ENCODE peak calls at places on chromosomes 6 and 20, in five cellular contexts. One of them, this sample, is unnamed.

GRCh38 chr6:150372051-150372450 is 3.2 kb downstream of the IYD start:
- DNase-seq in AG04450: no peak
- DNase-seq in brain microvascular endothelial cell: no peak
- DNase-seq in WERI-Rb-1: no peak
- DNase-seq in fibroblast of lung: no peak
- DNase-seq in this sample: no peak

GRCh38 chr6:40714576-40715500 is 127.7 kb upstream of the LRFN2 start:
- DNase-seq in AG04450: no peak
- DNase-seq in fibroblast of lung: no peak
- DNase-seq in WERI-Rb-1: no peak
- DNase-seq in brain microvascular endothelial cell: no peak
- DNase-seq in this sample: no peak

GRCh38 chr6:13485923-13486557 is 1.4 kb downstream of the GFOD1 start:
- DNase-seq in fibroblast of lung: peak; percentile 47
- DNase-seq in WERI-Rb-1: peak; percentile 69
- DNase-seq in AG04450: no peak
- DNase-seq in brain microvascular endothelial cell: no peak
- DNase-seq in this sample: no peak

GRCh38 chr6:134398453-134398852 is 80.5 kb upstream of the SGK1 start:
- DNase-seq in AG04450: no peak
- DNase-seq in fibroblast of lung: no peak
- DNase-seq in brain microvascular endothelial cell: no peak
- DNase-seq in WERI-Rb-1: no peak
- DNase-seq in this sample: no peak

GRCh38 chr6:42135722-42136121 is 6.7 kb downstream of the C6orf132 start:
- DNase-seq in fibroblast of lung: no peak
- DNase-seq in brain microvascular endothelial cell: no peak
- DNase-seq in WERI-Rb-1: no peak
- DNase-seq in AG04450: no peak
- DNase-seq in this sample: no peak

GRCh38 chr6:97074785-97075184 is 150.3 kb downstream of the KLHL32 start:
- DNase-seq in brain microvascular endothelial cell: no peak
- DNase-seq in fibroblast of lung: no peak
- DNase-seq in WERI-Rb-1: no peak
- DNase-seq in AG04450: no peak
- DNase-seq in this sample: no peak

GRCh38 chr6:43847741-43848630 is 78.0 kb downstream of the VEGFA start:
- DNase-seq in WERI-Rb-1: peak; percentile 58
- DNase-seq in AG04450: no peak
- DNase-seq in fibroblast of lung: no peak
- DNase-seq in brain microvascular endothelial cell: no peak
- DNase-seq in this sample: no peak

GRCh38 chr20:23132293-23132929 is 46.3 kb upstream of the CD93 start:
- DNase-seq in AG04450: no peak
- DNase-seq in fibroblast of lung: no peak
- DNase-seq in brain microvascular endothelial cell: no peak
- DNase-seq in WERI-Rb-1: no peak
- DNase-seq in this sample: no peak

GRCh38 chr6:56708810-56709597 is 66.3 kb upstream of the DST start:
- DNase-seq in brain microvascular endothelial cell: no peak
- DNase-seq in fibroblast of lung: peak; percentile 86
- DNase-seq in AG04450: no peak
- DNase-seq in WERI-Rb-1: no peak
- DNase-seq in this sample: peak; percentile 57

GRCh38 chr6:139373154-139373927 is 1.1 kb downstream of the CITED2 start:
- DNase-seq in fibroblast of lung: peak; percentile 57
- DNase-seq in WERI-Rb-1: peak; percentile 67
- DNase-seq in AG04450: no peak
- DNase-seq in brain microvascular endothelial cell: peak; percentile 37
- DNase-seq in this sample: no peak

GRCh38 chr20:59268827-59269226 is 31.6 kb upstream of the EDN3 start:
- DNase-seq in WERI-Rb-1: no peak
- DNase-seq in fibroblast of lung: no peak
- DNase-seq in AG04450: no peak
- DNase-seq in brain microvascular endothelial cell: no peak
- DNase-seq in this sample: no peak

GRCh38 chr20:17648782-17649730 is 33.0 kb downstream of the RRBP1 start:
- DNase-seq in AG04450: no peak
- DNase-seq in WERI-Rb-1: peak; percentile 65
- DNase-seq in brain microvascular endothelial cell: no peak
- DNase-seq in fibroblast of lung: no peak
- DNase-seq in this sample: no peak

GRCh38 chr6:143125896-143126573 is 65.3 kb downstream of the AIG1 start:
- DNase-seq in fibroblast of lung: no peak
- DNase-seq in brain microvascular endothelial cell: peak; percentile 68
- DNase-seq in WERI-Rb-1: no peak
- DNase-seq in AG04450: no peak
- DNase-seq in this sample: peak; percentile 75

GRCh38 chr20:37406010-37406998 is 60.4 kb downstream of the SRC start:
- DNase-seq in brain microvascular endothelial cell: no peak
- DNase-seq in fibroblast of lung: no peak
- DNase-seq in AG04450: no peak
- DNase-seq in WERI-Rb-1: peak; percentile 72
- DNase-seq in this sample: no peak
- H3K4me3 ChIP-seq in brain microvascular endothelial cell: peak overlapping the region; percentile 38
- H3K4me3 ChIP-seq in fibroblast of lung: peak overlapping the region; percentile 30
- H3K4me3 ChIP-seq in AG04450: peak overlapping the region; percentile 51
- H3K4me3 ChIP-seq in WERI-Rb-1: peak overlapping the region; percentile 24
- H3K4me3 ChIP-seq in this sample: peak overlapping the region; percentile 26

GRCh38 chr6:11766056-11766455 is 12.5 kb downstream of the ADTRP start:
- DNase-seq in brain microvascular endothelial cell: peak; percentile 60
- DNase-seq in fibroblast of lung: no peak
- DNase-seq in AG04450: no peak
- DNase-seq in WERI-Rb-1: no peak
- DNase-seq in this sample: no peak
- TF ChIP-seq CTCF in brain microvascular endothelial cell: peak; percentile 40
- TF ChIP-seq CTCF in fibroblast of lung: peak; percentile 22
- TF ChIP-seq CTCF in AG04450: peak; percentile 49
- TF ChIP-seq CTCF in WERI-Rb-1: peak; percentile 10
- TF ChIP-seq CTCF in this sample: peak; percentile 10

GRCh38 chr6:125533710-125534397 is 215.6 kb upstream of the HEY2 start:
- DNase-seq in fibroblast of lung: no peak
- DNase-seq in WERI-Rb-1: no peak
- DNase-seq in AG04450: no peak
- DNase-seq in brain microvascular endothelial cell: no peak
- DNase-seq in this sample: no peak
- H3K4me3 ChIP-seq in fibroblast of lung: no peak overlapping the region
- H3K4me3 ChIP-seq in WERI-Rb-1: no peak overlapping the region
- H3K4me3 ChIP-seq in AG04450: no peak overlapping the region
- H3K4me3 ChIP-seq in brain microvascular endothelial cell: peak overlapping the region; percentile 45
- H3K4me3 ChIP-seq in this sample: no peak overlapping the region

GRCh38 chr6:89481695-89482094 is 48.7 kb downstream of the ANKRD6 start:
- DNase-seq in fibroblast of lung: no peak
- DNase-seq in WERI-Rb-1: no peak
- DNase-seq in brain microvascular endothelial cell: no peak
- DNase-seq in AG04450: no peak
- DNase-seq in this sample: no peak

GRCh38 chr6:89482136-89482535 is 49.2 kb downstream of the ANKRD6 start:
- DNase-seq in brain microvascular endothelial cell: no peak
- DNase-seq in fibroblast of lung: no peak
- DNase-seq in WERI-Rb-1: no peak
- DNase-seq in AG04450: no peak
- DNase-seq in this sample: no peak

GRCh38 chr6:89475634-89476033 is 42.7 kb downstream of the ANKRD6 start:
- DNase-seq in AG04450: no peak
- DNase-seq in fibroblast of lung: peak; percentile 15
- DNase-seq in WERI-Rb-1: no peak
- DNase-seq in brain microvascular endothelial cell: peak; percentile 29
- DNase-seq in this sample: peak; percentile 13

GRCh38 chr6:89483111-89483720 is 50.3 kb downstream of the ANKRD6 start:
- DNase-seq in AG04450: no peak
- DNase-seq in fibroblast of lung: no peak
- DNase-seq in WERI-Rb-1: peak; percentile 40
- DNase-seq in brain microvascular endothelial cell: no peak
- DNase-seq in this sample: no peak

DNA sequence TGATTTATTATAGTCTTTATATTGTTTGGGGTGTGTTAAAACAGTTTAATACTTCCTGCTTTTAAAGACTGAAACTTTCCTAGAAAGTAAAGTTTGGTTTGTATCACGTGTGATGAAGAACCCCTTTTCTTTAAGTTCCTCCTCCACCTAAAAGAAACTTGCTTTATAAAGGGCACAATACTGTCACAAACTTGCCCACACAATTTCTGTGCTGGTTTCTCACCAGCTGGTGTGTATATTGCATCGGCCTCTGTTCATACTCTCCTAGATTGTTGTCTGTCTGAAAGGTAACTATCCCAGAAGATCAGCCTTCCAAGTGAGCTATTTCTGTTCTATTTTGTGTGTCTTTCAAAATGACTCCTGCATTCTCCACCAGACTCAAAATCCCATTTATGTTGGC is 47.0 kb downstream of the ANKRD6 start:
- DNase-seq in brain microvascular endothelial cell: no peak
- DNase-seq in fibroblast of lung: no peak
- DNase-seq in WERI-Rb-1: no peak
- DNase-seq in AG04450: no peak
- DNase-seq in this sample: no peak
- TF ChIP-seq CTCF in brain microvascular endothelial cell: no peak
- TF ChIP-seq CTCF in fibroblast of lung: no peak
- TF ChIP-seq CTCF in WERI-Rb-1: no peak
- TF ChIP-seq CTCF in AG04450: no peak
- TF ChIP-seq CTCF in this sample: no peak

GRCh38 chr6:366389-366788 is 25.2 kb upstream of the IRF4 start:
- DNase-seq in brain microvascular endothelial cell: no peak
- DNase-seq in AG04450: no peak
- DNase-seq in WERI-Rb-1: no peak
- DNase-seq in fibroblast of lung: no peak
- DNase-seq in this sample: no peak
- H3K4me3 ChIP-seq in brain microvascular endothelial cell: no peak overlapping the region
- H3K4me3 ChIP-seq in AG04450: no peak overlapping the region
- H3K4me3 ChIP-seq in WERI-Rb-1: no peak overlapping the region
- H3K4me3 ChIP-seq in fibroblast of lung: no peak overlapping the region
- H3K4me3 ChIP-seq in this sample: no peak overlapping the region

GRCh38 chr20:38219006-38219950 is 41.3 kb downstream of the KIAA1755 start:
- DNase-seq in brain microvascular endothelial cell: no peak
- DNase-seq in WERI-Rb-1: peak; percentile 32
- DNase-seq in AG04450: no peak
- DNase-seq in fibroblast of lung: no peak
- DNase-seq in this sample: no peak

GRCh38 chr20:38216736-38217595 is 43.6 kb downstream of the KIAA1755 start:
- DNase-seq in fibroblast of lung: no peak
- DNase-seq in brain microvascular endothelial cell: no peak
- DNase-seq in AG04450: no peak
- DNase-seq in WERI-Rb-1: no peak
- DNase-seq in this sample: no peak

GRCh38 chr20:38216201-38216600 is 44.3 kb downstream of the KIAA1755 start:
- DNase-seq in fibroblast of lung: no peak
- DNase-seq in WERI-Rb-1: no peak
- DNase-seq in AG04450: no peak
- DNase-seq in brain microvascular endothelial cell: no peak
- DNase-seq in this sample: no peak

GRCh38 chr20:38218566-38218885 is 42.0 kb downstream of the KIAA1755 start:
- DNase-seq in AG04450: no peak
- DNase-seq in brain microvascular endothelial cell: no peak
- DNase-seq in WERI-Rb-1: no peak
- DNase-seq in fibroblast of lung: no peak
- DNase-seq in this sample: no peak

DNA sequence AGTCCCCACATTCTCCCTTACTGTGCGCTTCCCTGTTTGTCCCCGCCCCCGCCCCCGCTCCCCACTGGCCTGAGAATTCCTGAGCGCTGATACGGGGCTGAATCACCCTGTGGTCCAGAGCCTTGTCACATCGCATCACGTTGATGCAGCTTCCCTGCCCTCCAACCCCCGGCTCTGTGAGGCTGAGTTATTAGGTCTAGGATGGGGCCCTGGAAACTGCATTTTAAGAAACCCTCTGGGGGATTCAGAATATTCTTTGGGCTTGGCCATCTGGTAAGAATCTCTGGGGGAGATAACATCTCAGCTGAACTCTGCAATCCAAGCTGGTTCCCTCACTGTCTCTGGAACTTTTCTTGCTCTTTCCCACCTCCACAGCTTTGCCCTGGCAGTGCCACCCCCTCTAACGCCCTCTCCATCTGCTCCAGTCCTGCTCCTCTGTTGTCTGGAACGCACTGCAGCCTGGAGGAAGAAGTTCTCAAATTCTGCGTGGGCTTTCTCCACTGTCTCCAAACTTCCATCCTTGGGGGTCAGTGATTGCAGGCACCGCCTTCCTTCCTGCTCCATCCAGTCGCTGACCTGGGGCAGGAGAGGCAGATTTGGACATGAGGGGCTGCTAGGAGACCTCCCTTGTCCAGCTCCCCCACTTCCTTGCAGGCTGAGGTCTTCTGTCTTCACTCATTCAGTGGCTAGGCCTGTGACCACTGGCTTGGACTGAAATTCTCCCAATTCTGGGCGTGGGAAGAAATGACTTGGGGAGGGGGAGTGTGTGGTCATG is 42.6 kb downstream of the KIAA1755 start:
- DNase-seq in brain microvascular endothelial cell: peak; percentile 96
- DNase-seq in WERI-Rb-1: no peak
- DNase-seq in fibroblast of lung: peak; percentile 83
- DNase-seq in AG04450: peak; percentile 83
- DNase-seq in this sample: peak; percentile 74
- TF ChIP-seq CTCF in brain microvascular endothelial cell: no peak
- TF ChIP-seq CTCF in WERI-Rb-1: no peak
- TF ChIP-seq CTCF in fibroblast of lung: no peak
- TF ChIP-seq CTCF in AG04450: no peak
- TF ChIP-seq CTCF in this sample: no peak

GRCh38 chr6:149055195-149055899 is 262.2 kb upstream of the TAB2 start:
- DNase-seq in brain microvascular endothelial cell: no peak
- DNase-seq in AG04450: no peak
- DNase-seq in fibroblast of lung: no peak
- DNase-seq in WERI-Rb-1: no peak
- DNase-seq in this sample: no peak

GRCh38 chr6:149053848-149054558 is 263.5 kb upstream of the TAB2 start:
- DNase-seq in brain microvascular endothelial cell: no peak
- DNase-seq in fibroblast of lung: no peak
- DNase-seq in WERI-Rb-1: peak; percentile 44
- DNase-seq in AG04450: no peak
- DNase-seq in this sample: no peak

GRCh38 chr6:149049230-149049629 is 268.3 kb upstream of the TAB2 start:
- DNase-seq in fibroblast of lung: no peak
- DNase-seq in WERI-Rb-1: no peak
- DNase-seq in AG04450: no peak
- DNase-seq in brain microvascular endothelial cell: no peak
- DNase-seq in this sample: no peak

GRCh38 chr6:149054559-149055194 is 262.8 kb upstream of the TAB2 start:
- DNase-seq in fibroblast of lung: no peak
- DNase-seq in WERI-Rb-1: no peak
- DNase-seq in brain microvascular endothelial cell: no peak
- DNase-seq in AG04450: no peak
- DNase-seq in this sample: no peak

DNA sequence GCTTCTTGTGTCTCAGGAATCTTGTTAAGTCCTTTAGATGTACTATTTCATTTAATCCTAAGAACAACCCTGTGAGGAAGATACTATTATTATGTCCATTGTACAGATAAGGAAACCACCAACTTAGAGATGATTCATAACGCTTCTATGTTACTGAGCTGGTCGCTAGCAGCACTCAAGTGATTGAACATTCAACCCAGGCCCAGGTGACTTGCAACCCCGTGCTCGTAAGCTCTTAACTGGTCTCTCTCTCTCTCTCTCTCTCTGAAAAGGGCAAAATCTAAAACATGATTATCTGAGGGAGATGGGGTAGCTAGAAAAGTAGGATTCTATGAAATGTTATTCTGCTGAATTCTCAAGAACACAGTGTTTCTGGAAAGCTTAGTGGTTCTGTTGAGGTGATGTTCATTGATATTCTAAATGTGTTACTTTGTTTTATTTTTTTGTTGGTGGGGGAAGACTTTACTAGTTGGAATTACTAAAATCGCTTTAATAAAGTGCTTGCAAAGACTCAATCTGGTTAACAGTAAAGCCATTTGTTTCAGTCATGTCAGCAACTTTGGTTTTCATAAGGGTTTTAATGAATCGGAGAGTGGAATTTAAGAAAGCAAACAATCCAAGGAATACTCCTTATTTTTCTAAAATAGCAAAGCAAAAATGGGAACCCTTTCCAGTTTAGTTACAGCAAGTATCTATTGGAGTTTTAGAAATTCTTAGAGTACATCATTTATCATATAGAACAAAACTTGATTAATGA is 265.0 kb upstream of the TAB2 start:
- DNase-seq in fibroblast of lung: no peak
- DNase-seq in WERI-Rb-1: no peak
- DNase-seq in brain microvascular endothelial cell: no peak
- DNase-seq in AG04450: no peak
- DNase-seq in this sample: no peak
- H3K4me3 ChIP-seq in fibroblast of lung: no peak overlapping the region
- H3K4me3 ChIP-seq in WERI-Rb-1: no peak overlapping the region
- H3K4me3 ChIP-seq in brain microvascular endothelial cell: no peak overlapping the region
- H3K4me3 ChIP-seq in AG04450: no peak overlapping the region
- H3K4me3 ChIP-seq in this sample: no peak overlapping the region